ENCODE peak calls at places on chromosomes 7 and 10, in nine cellular contexts. B is activated T-cell treated with anti-CD3 and anti-CD28 coated beads for 1 hour; X is PC-9; R is SK-N-SH; W is Daoy; C is C1 segment of cervical spinal cord; J is Caco-2; G is Peyer's patch; I is activated CD8-positive, alpha-beta memory T cell treated with anti-CD3 and anti-CD28 coated beads for 1 hour. F is an unnamed sample.

GRCh38 chr10:11827414-11827813 is 4.3 kb downstream of the PROSER2 start:
- DNase-seq in B (no peak), X (no peak), R (no peak), W (no peak), C (no peak), J (peak; percentile 18), G (no peak), I (no peak), F (no peak)

GRCh38 chr10:5595591-5596590 is 70.5 kb downstream of the ASB13 start:
- DNase-seq in B (no peak), X (peak; percentile 69), R (no peak), W (peak; percentile 93), C (no peak), J (no peak), G (no peak), I (no peak), F (no peak)

GRCh38 chr7:158676171-158676840 is 28.3 kb downstream of the NCAPG2 start:
- DNase-seq in B (no peak), X (no peak), R (no peak), W (no peak), C (no peak), J (no peak), G (no peak), I (no peak), F (no peak)

GRCh38 chr10:102919237-102919959 is 1.3 kb downstream of the CNNM2 start:
- DNase-seq in B (no peak), X (no peak), R (peak; percentile 38), W (no peak), C (no peak), J (no peak), G (no peak), I (no peak), F (peak; percentile 18)

GRCh38 chr7:158321056-158321700 is 266.4 kb downstream of the PTPRN2 start:
- DNase-seq in B (no peak), X (no peak), R (no peak), W (no peak), C (no peak), J (no peak), G (no peak), I (no peak), F (no peak)

GRCh38 chr7:5638994-5639393 is 142.5 kb downstream of the RNF216 start:
- DNase-seq in B (no peak), X (no peak), R (no peak), W (no peak), C (no peak), J (peak; percentile 80), G (no peak), I (no peak), F (no peak)

GRCh38 chr7:137948083-137948844 is 53.6 kb downstream of the CREB3L2 start:
- DNase-seq in B (no peak), X (no peak), R (no peak), W (no peak), C (no peak), J (no peak), G (no peak), I (no peak), F (no peak)

GRCh38 chr10:99779335-99779734 is 3.1 kb upstream of the ABCC2 start:
- DNase-seq in B (no peak), X (peak; percentile 26), R (no peak), W (peak; percentile 67), C (no peak), J (no peak), G (no peak), I (no peak), F (peak; percentile 76)

GRCh38 chr10:8323443-8324054 is 269.1 kb downstream of the GATA3 start:
- DNase-seq in B (no peak), X (no peak), R (no peak), W (no peak), C (no peak), J (no peak), G (no peak), I (no peak), F (no peak)

GRCh38 chr10:83886871-83887270 is 252.4 kb upstream of the GHITM start:
- DNase-seq in B (no peak), X (no peak), R (no peak), W (no peak), C (no peak), J (no peak), G (no peak), I (no peak), F (no peak)

GRCh38 chr10:106707657-106708056 is 456.8 kb downstream of the SORCS1 start:
- DNase-seq in B (no peak), X (no peak), R (no peak), W (no peak), C (no peak), J (no peak), G (no peak), I (no peak), F (no peak)

GRCh38 chr10:91208645-91209044 is 11.8 kb upstream of the PCGF5 start:
- DNase-seq in B (no peak), X (no peak), R (no peak), W (no peak), C (no peak), J (no peak), G (no peak), I (no peak), F (no peak)

GRCh38 chr7:29858080-29858951 is 52.0 kb downstream of the WIPF3 start:
- DNase-seq in B (no peak), X (no peak), R (no peak), W (no peak), C (no peak), J (no peak), G (no peak), I (no peak), F (no peak)

GRCh38 chr7:142899661-142900060 is 14.1 kb upstream of the TRPV6 start:
- DNase-seq in B (no peak), X (no peak), R (no peak), W (no peak), C (no peak), J (no peak), G (no peak), I (no peak), F (no peak)

GRCh38 chr10:14162626-14163344 is 167.9 kb downstream of the FRMD4A start:
- DNase-seq in B (no peak), X (no peak), R (no peak), W (no peak), C (no peak), J (no peak), G (no peak), I (no peak), F (no peak)

GRCh38 chr7:40133561-40134427 is 628 bp downstream of the MPLKIP start:
- DNase-seq in B (no peak), X (no peak), R (no peak), W (peak; percentile 30), C (no peak), J (no peak), G (no peak), I (no peak), F (peak; percentile 8)

GRCh38 chr10:18179901-18180300 is 39.7 kb downstream of the CACNB2 start:
- DNase-seq in B (no peak), X (no peak), R (no peak), W (peak; percentile 4), C (no peak), J (no peak), G (no peak), I (no peak), F (no peak)

GRCh38 chr10:112115781-112116385 is 67.7 kb downstream of the GPAM start:
- DNase-seq in B (peak; percentile 12), X (peak; percentile 24), R (peak; percentile 67), W (peak; percentile 11), C (no peak), J (peak; percentile 62), G (no peak), I (peak; percentile 10), F (peak; percentile 55)

GRCh38 chr10:69629897-69630650 is at the start of gene FAM241B:
- DNase-seq in B (peak; percentile 63), X (peak; percentile 86), R (peak; percentile 97), W (peak; percentile 71), C (no peak), J (peak; percentile 90), G (peak; percentile 53), I (peak; percentile 51), F (no peak)

GRCh38 chr10:29533046-29533445 is 101.7 kb downstream of the SVIL start:
- DNase-seq in B (no peak), X (no peak), R (no peak), W (no peak), C (no peak), J (no peak), G (no peak), I (no peak), F (no peak)

GRCh38 chr10:778626-779330 is 89.3 kb upstream of the DIP2C start:
- DNase-seq in B (no peak), X (no peak), R (peak; percentile 19), W (peak; percentile 45), C (no peak), J (no peak), G (no peak), I (no peak), F (no peak)

GRCh38 chr10:80137031-80137712 is 4.6 kb downstream of the PLAC9 start:
- DNase-seq in B (no peak), X (no peak), R (no peak), W (no peak), C (no peak), J (no peak), G (no peak), I (no peak), F (no peak)